ENCODE peak calls at places on chromosome 18, in five cellular contexts. M is epithelial cell of prostate; N is stimulated activated naive CD4-positive, alpha-beta T cell; T is HEK293T; C is GM10248. I is an unnamed sample.

GRCh38 chr18:72588339-72588738 is 44.2 kb upstream of the CBLN2 start:
- DNase-seq in C (no peak), T (no peak), M (no peak), N (no peak), I (no peak)

GRCh38 chr18:51076503-51076902 is 46.5 kb downstream of the SMAD4 start:
- DNase-seq in C (no peak), N (no peak), T (no peak), M (no peak), I (no peak)

GRCh38 chr18:13982136-13982535 is 66.8 kb upstream of the MC2R start:
- DNase-seq in M (no peak), C (no peak), T (no peak), N (no peak), I (no peak)

GRCh38 chr18:55893948-55894347 is 306.0 kb upstream of the TCF4 start:
- DNase-seq in M (no peak), T (no peak), N (no peak), C (no peak), I (no peak)

GRCh38 chr18:4017479-4017878 is 437.6 kb downstream of the DLGAP1 start:
- DNase-seq in N (no peak), M (no peak), T (peak), C (peak), I (peak)

GRCh38 chr18:76491436-76491800 is 3.6 kb downstream of the ZNF516 start:
- DNase-seq in M (no peak), C (peak), T (peak), N (peak), I (peak)

GRCh38 chr18:6748241-6748640 is 18.7 kb downstream of the ARHGAP28 start:
- DNase-seq in C (no peak), M (no peak), N (no peak), T (no peak), I (no peak)

GRCh38 chr18:49022311-49023280 is 71.8 kb upstream of the SMAD7 start:
- DNase-seq in M (no peak), C (no peak), T (no peak), N (no peak), I (no peak)

GRCh38 chr18:28412521-28412920 is 235.6 kb upstream of the CDH2 start:
- DNase-seq in T (no peak), N (no peak), M (no peak), C (no peak), I (no peak)

GRCh38 chr18:62716679-62717058 is 1.3 kb downstream of the PHLPP1 start:
- DNase-seq in N (peak), C (peak), M (no peak), T (peak), I (peak)

GRCh38 chr18:42298744-42299685 is 344.0 kb downstream of the PIK3C3 start:
- DNase-seq in C (peak), T (peak), N (no peak), M (no peak), I (peak)

GRCh38 chr18:49656098-49656591 is 94.3 kb downstream of the LIPG start:
- DNase-seq in C (no peak), N (no peak), T (peak), M (peak), I (no peak)

GRCh38 chr18:31942301-31942998 is 478 bp downstream of the TRAPPC8 start:
- DNase-seq in M (no peak), N (peak), T (peak), C (peak), I (peak)

GRCh38 chr18:11274144-11274762 is 124.9 kb upstream of the PIEZO2 start:
- DNase-seq in M (no peak), C (no peak), T (no peak), N (no peak), I (no peak)

GRCh38 chr18:50038448-50038847 is 156.5 kb downstream of the MYO5B start:
- DNase-seq in N (no peak), C (no peak), M (no peak), T (no peak), I (peak)

GRCh38 chr18:75839041-75839440 is 411.5 kb upstream of the SMIM21 start:
- DNase-seq in M (no peak), N (no peak), C (no peak), T (no peak), I (no peak)

GRCh38 chr18:74499633-74500032 is 3.5 kb downstream of the CNDP2 start:
- DNase-seq in N (no peak), C (peak), M (no peak), T (no peak), I (peak)

GRCh38 chr18:42412896-42413295 is 457.9 kb downstream of the PIK3C3 start:
- DNase-seq in T (no peak), C (no peak), M (no peak), N (no peak), I (no peak)

GRCh38 chr18:75205760-75206109 is 3.2 kb downstream of the PTGR3 start:
- DNase-seq in C (no peak), N (no peak), T (no peak), M (no peak), I (no peak)

GRCh38 chr18:2410688-2411087 is 160.6 kb downstream of the METTL4 start:
- DNase-seq in T (no peak), N (no peak), C (no peak), M (no peak), I (no peak)

GRCh38 chr18:35972197-35973000 is at the start of gene RMP24:
- DNase-seq in N (peak), M (peak), C (peak), T (peak), I (peak)

GRCh38 chr18:9838144-9838877 is 47.5 kb upstream of the TXNDC2 start:
- DNase-seq in C (no peak), N (no peak), M (no peak), T (no peak), I (no peak)

GRCh38 chr18:58858591-58859468 is 5.8 kb upstream of the ZNF532 start:
- DNase-seq in T (no peak), C (no peak), M (no peak), N (no peak), I (no peak)

GRCh38 chr18:79600141-79600540 is 79.5 kb upstream of the CTDP1 start:
- DNase-seq in T (no peak), M (no peak), C (no peak), N (no peak), I (no peak)

GRCh38 chr18:26804474-26804873 is 61.0 kb downstream of the AQP4 start:
- DNase-seq in N (no peak), C (no peak), T (peak), M (no peak), I (peak)

GRCh38 chr18:73254564-73254963 is 386.8 kb upstream of the NETO1 start:
- DNase-seq in N (no peak), C (no peak), T (no peak), M (no peak), I (no peak)

GRCh38 chr18:44798433-44799048 is 117.9 kb downstream of the SETBP1 start:
- DNase-seq in T (no peak), N (no peak), C (no peak), M (no peak), I (no peak)

GRCh38 chr18:70452501-70452900 is 163.7 kb downstream of the SOCS6 start:
- DNase-seq in T (no peak), M (no peak), C (no peak), N (no peak), I (no peak)

GRCh38 chr18:5894613-5895299 is 566 bp downstream of the TMEM200C start:
- DNase-seq in C (peak), T (peak), N (no peak), M (no peak), I (no peak)

GRCh38 chr18:67574749-67575148 is 58.2 kb upstream of the DSEL start:
- DNase-seq in C (no peak), N (no peak), T (no peak), M (no peak), I (no peak)

GRCh38 chr18:11849845-11850747 is 1.1 kb upstream of the CHMP1B start:
- DNase-seq in M (peak), C (no peak), N (peak), T (peak), I (peak)

GRCh38 chr18:48408727-48409590 is at the start of gene ZBTB7C:
- DNase-seq in M (no peak), N (no peak), C (no peak), T (peak), I (no peak)

GRCh38 chr18:76494181-76494540 is 881 bp downstream of the ZNF516 start:
- DNase-seq in M (no peak), C (no peak), N (peak), T (no peak), I (peak)

GRCh38 chr18:57023483-57023882 is 123.4 kb upstream of the BOD1L2 start:
- DNase-seq in M (no peak), N (no peak), C (peak), T (no peak), I (peak)

GRCh38 chr18:40011201-40011600 is 1943.8 kb upstream of the PIK3C3 start:
- DNase-seq in N (no peak), C (no peak), T (no peak), M (no peak), I (no peak)

GRCh38 chr18:78772369-78773302 is 207.0 kb upstream of the SALL3 start:
- DNase-seq in M (no peak), T (no peak), N (no peak), C (no peak), I (no peak)

I was measured in GM12865.